ENCODE peak calls at places on chromosomes 5 and 9, in six cellular contexts. G, V, S, A, C and J are unnamed samples.
A peak's percentile ranks its signal among the peaks of the same experiment; 100 is the strongest.

GRCh38 chr9:82208741-82209450 is 220.3 kb downstream of the SPATA31D1 start:
- DNase-seq in G (no peak), V (no peak), S (no peak), A (no peak), C (no peak), J (peak; percentile 25)

GRCh38 chr5:40700116-40700822 is 20.6 kb downstream of the PTGER4 start:
- DNase-seq in G (no peak), V (no peak), S (no peak), A (no peak), C (no peak), J (no peak)

GRCh38 chr9:132346177-132346576 is 8.6 kb downstream of the SETX start:
- DNase-seq in G (no peak), V (no peak), S (no peak), A (no peak), C (no peak), J (no peak)

GRCh38 chr5:1322955-1323802 is 21.7 kb downstream of the CLPTM1L start:
- DNase-seq in G (no peak), V (no peak), S (no peak), A (no peak), C (no peak), J (no peak)

GRCh38 chr5:132215329-132215728 is 12.3 kb downstream of the P4HA2 start:
- DNase-seq in G (no peak), V (no peak), S (peak; percentile 96), A (no peak), C (peak; percentile 96), J (peak; percentile 97)

GRCh38 chr9:69746859-69747560 is 12.8 kb downstream of the PTAR1 start:
- DNase-seq in G (no peak), V (no peak), S (no peak), A (no peak), C (no peak), J (no peak)

GRCh38 chr9:117075636-117076035 is 339.2 kb downstream of the ASTN2 start:
- DNase-seq in G (no peak), V (no peak), S (no peak), A (no peak), C (no peak), J (no peak)

GRCh38 chr5:148268556-148268955 is at the start of gene SPINK13:
- DNase-seq in G (no peak), V (no peak), S (peak; percentile 65), A (no peak), C (peak; percentile 82), J (peak; percentile 78)

GRCh38 chr5:79878721-79879336 is 112.2 kb downstream of the MTX3 start:
- DNase-seq in G (no peak), V (peak; percentile 50), S (no peak), A (peak; percentile 45), C (no peak), J (no peak)

GRCh38 chr5:37847978-37848425 is 8.2 kb upstream of the GDNF start:
- DNase-seq in G (no peak), V (no peak), S (no peak), A (no peak), C (peak; percentile 67), J (peak; percentile 58)

GRCh38 chr9:93184439-93185221 is 691 bp downstream of the WNK2 start:
- DNase-seq in G (no peak), V (peak; percentile 20), S (no peak), A (peak; percentile 59), C (no peak), J (no peak)

GRCh38 chr5:59813761-59814562 is 79.6 kb downstream of the PDE4D start:
- DNase-seq in G (no peak), V (peak; percentile 16), S (peak; percentile 63), A (peak; percentile 15), C (peak; percentile 61), J (peak; percentile 69)

GRCh38 chr5:168916266-168916665 is 337.1 kb upstream of the PANK3 start:
- DNase-seq in G (no peak), V (no peak), S (no peak), A (no peak), C (no peak), J (no peak)

GRCh38 chr5:17831279-17831678 is 197.0 kb downstream of the TAF11L14 start:
- DNase-seq in G (no peak), V (no peak), S (no peak), A (no peak), C (no peak), J (no peak)

GRCh38 chr5:18000744-18001143 is 366.5 kb downstream of the TAF11L14 start:
- DNase-seq in G (no peak), V (no peak), S (no peak), A (no peak), C (no peak), J (no peak)

GRCh38 chr5:72452515-72453259 is 54.5 kb downstream of the ZNF366 start:
- DNase-seq in G (no peak), V (no peak), S (peak; percentile 79), A (no peak), C (peak; percentile 78), J (peak; percentile 82)

GRCh38 chr5:56415356-56415765 is 182.2 kb upstream of the ANKRD55 start:
- DNase-seq in G (no peak), V (peak; percentile 14), S (no peak), A (no peak), C (peak; percentile 66), J (peak; percentile 74)

GRCh38 chr5:37495668-37496067 is 116.5 kb downstream of the WDR70 start:
- DNase-seq in G (no peak), V (no peak), S (peak; percentile 32), A (no peak), C (peak; percentile 93), J (peak; percentile 62)

GRCh38 chr5:127076730-127077129 is 3.4 kb upstream of the C5orf63 start:
- DNase-seq in G (no peak), V (no peak), S (no peak), A (no peak), C (peak; percentile 20), J (peak; percentile 44)

GRCh38 chr9:92138157-92138959 is 23.1 kb upstream of the SPTLC1 start:
- DNase-seq in G (peak; percentile 82), V (peak; percentile 85), S (no peak), A (peak; percentile 60), C (no peak), J (peak; percentile 55)

GRCh38 chr9:88174324-88174723 is 36.0 kb upstream of the SPATA31C2 start:
- DNase-seq in G (no peak), V (no peak), S (no peak), A (no peak), C (no peak), J (no peak)

GRCh38 chr5:50606179-50606578 is 60.3 kb upstream of the PARP8 start:
- DNase-seq in G (no peak), V (no peak), S (no peak), A (no peak), C (no peak), J (no peak)

GRCh38 chr9:92728831-92729734 is 35.5 kb downstream of the BICD2 start:
- DNase-seq in G (no peak), V (no peak), S (no peak), A (no peak), C (no peak), J (no peak)

GRCh38 chr9:86732514-86732913 is 214.8 kb downstream of the GAS1 start:
- DNase-seq in G (no peak), V (no peak), S (peak; percentile 95), A (no peak), C (peak; percentile 95), J (peak; percentile 91)

GRCh38 chr5:146345578-146346366 is 7.1 kb downstream of the POU4F3 start:
- DNase-seq in G (no peak), V (no peak), S (no peak), A (no peak), C (no peak), J (no peak)

GRCh38 chr9:94922691-94923107 is 196.2 kb downstream of the AOPEP start:
- DNase-seq in G (no peak), V (no peak), S (no peak), A (no peak), C (peak; percentile 56), J (no peak)

GRCh38 chr9:114804504-114804903 is 1.3 kb downstream of the TNFSF15 start:
- DNase-seq in G (no peak), V (no peak), S (peak; percentile 38), A (peak; percentile 17), C (peak; percentile 78), J (peak; percentile 84)

GRCh38 chr9:93826209-93826608 is 128.9 kb downstream of the BARX1 start:
- DNase-seq in G (no peak), V (peak; percentile 64), S (no peak), A (no peak), C (no peak), J (no peak)

GRCh38 chr5:122942164-122942914 is 94.2 kb downstream of the PPIC start:
- DNase-seq in G (no peak), V (no peak), S (peak; percentile 6), A (no peak), C (peak; percentile 69), J (peak; percentile 72)

GRCh38 chr9:136437430-136437829 is 2.2 kb downstream of the INPP5E start:
- DNase-seq in G (no peak), V (no peak), S (peak; percentile 27), A (no peak), C (peak; percentile 30), J (peak; percentile 40)

GRCh38 chr5:115274584-115274983 is 11.9 kb upstream of the PGGT1B start:
- DNase-seq in G (no peak), V (no peak), S (no peak), A (no peak), C (no peak), J (no peak)

GRCh38 chr5:177086918-177087706 is 397 bp downstream of the FGFR4 start:
- DNase-seq in G (no peak), V (peak; percentile 61), S (no peak), A (peak; percentile 99), C (no peak), J (peak; percentile 42)